ENCODE peak calls at places on chromosomes 2 and 18, in eight cellular contexts. K is OCI-LY7; C is CD4-positive, alpha-beta T cell; S is left lung; Z is lung; Q is breast epithelium; V is thyroid gland; X is pancreas. T is an unnamed sample.

GRCh38 chr2:8827729-8828128 is 9.7 kb downstream of the KIDINS220 start:
- DNase-seq in K (no peak), C (no peak), S (no peak), Z (no peak), Q (no peak), V (no peak), X (no peak), T (no peak)

GRCh38 chr2:183248866-183249567 is 124.8 kb downstream of the NUP35 start:
- DNase-seq in K (peak), C (no peak), S (no peak), Z (no peak), Q (no peak), V (no peak), X (no peak), T (no peak)

GRCh38 chr2:68767031-68767961 is 32.7 kb downstream of the ARHGAP25 start:
- DNase-seq in K (peak), C (peak), S (no peak), Z (no peak), Q (no peak), V (peak), X (no peak), T (no peak)

GRCh38 chr2:165957030-165957675 is 3.6 kb upstream of the TTC21B start:
- DNase-seq in K (no peak), C (no peak), S (peak), Z (no peak), Q (no peak), V (peak), X (no peak), T (no peak)

GRCh38 chr2:127609031-127609751 is 36.8 kb upstream of the GPR17 start:
- DNase-seq in K (no peak), C (no peak), S (no peak), Z (no peak), Q (no peak), V (no peak), X (no peak), T (no peak)

GRCh38 chr18:24019641-24020331 is 5.2 kb downstream of the TTC39C start:
- DNase-seq in K (peak), C (no peak), S (no peak), Z (no peak), Q (no peak), V (no peak), X (no peak), T (no peak)

GRCh38 chr2:136117391-136117841 is 533 bp downstream of the CXCR4 start:
- DNase-seq in K (peak), C (peak), S (peak), Z (peak), Q (no peak), V (peak), X (no peak), T (peak)

GRCh38 chr2:89767581-89768435 is 1076.3 kb downstream of the RPIA start:
- DNase-seq in K (no peak), C (no peak), S (peak), Z (no peak), Q (peak), V (no peak), X (no peak), T (no peak)

GRCh38 chr2:191358325-191359025 is 113.3 kb downstream of the MYO1B start:
- DNase-seq in K (no peak), C (no peak), S (no peak), Z (no peak), Q (no peak), V (peak), X (peak), T (no peak)

GRCh38 chr2:64114063-64114911 is 29.9 kb downstream of the PELI1 start:
- DNase-seq in K (no peak), C (no peak), S (no peak), Z (no peak), Q (no peak), V (no peak), X (peak), T (no peak)

GRCh38 chr18:3177902-3178687 is 41.7 kb downstream of the MYOM1 start:
- DNase-seq in K (peak), C (no peak), S (no peak), Z (peak), Q (no peak), V (no peak), X (no peak), T (no peak)

GRCh38 chr2:175218551-175218950 is 37.0 kb upstream of the ATP5MC3 start:
- DNase-seq in K (no peak), C (no peak), S (no peak), Z (no peak), Q (no peak), V (no peak), X (no peak), T (no peak)

GRCh38 chr2:32250290-32250689 is 14.4 kb downstream of the NLRC4 start:
- DNase-seq in K (no peak), C (no peak), S (no peak), Z (no peak), Q (no peak), V (no peak), X (no peak), T (no peak)

GRCh38 chr2:100245681-100246080 is 76.6 kb downstream of the LONRF2 start:
- DNase-seq in K (no peak), C (no peak), S (no peak), Z (no peak), Q (no peak), V (no peak), X (no peak), T (no peak)

GRCh38 chr2:145360129-145360780 is 840.3 kb upstream of the ZEB2 start:
- DNase-seq in K (no peak), C (no peak), S (no peak), Z (no peak), Q (no peak), V (no peak), X (no peak), T (no peak)

GRCh38 chr2:81658227-81658626 is 1353.7 kb upstream of the LRRTM1 start:
- DNase-seq in K (no peak), C (no peak), S (no peak), Z (no peak), Q (no peak), V (no peak), X (no peak), T (peak)

GRCh38 chr2:133424876-133425275 is 143.4 kb downstream of the NCKAP5 start:
- DNase-seq in K (no peak), C (no peak), S (no peak), Z (no peak), Q (no peak), V (no peak), X (peak), T (no peak)

GRCh38 chr2:9326975-9327374 is 96.4 kb downstream of the ITGB1BP1 start:
- DNase-seq in K (no peak), C (no peak), S (no peak), Z (no peak), Q (no peak), V (no peak), X (no peak), T (no peak)

GRCh38 chr2:26579025-26579722 is 62.0 kb downstream of the CIB4 start:
- DNase-seq in K (no peak), C (no peak), S (peak), Z (no peak), Q (no peak), V (no peak), X (no peak), T (no peak)

GRCh38 chr2:58866040-58866439 is 624.9 kb upstream of the FANCL start:
- DNase-seq in K (no peak), C (no peak), S (no peak), Z (no peak), Q (no peak), V (no peak), X (no peak), T (no peak)

GRCh38 chr2:163157411-163157810 is 318.8 kb upstream of the KCNH7 start:
- DNase-seq in K (no peak), C (no peak), S (no peak), Z (no peak), Q (no peak), V (no peak), X (no peak), T (no peak)
- H3K27ac ChIP-seq in K (no peak), C (no peak), S (no peak), Z (no peak), Q (no peak), V (no peak), X (no peak), T (no peak)

GRCh38 chr2:43824512-43824911 is 14.1 kb downstream of the ABCG5 start:
- DNase-seq in K (no peak), C (no peak), S (no peak), Z (no peak), Q (no peak), V (no peak), X (no peak), T (no peak)
- H3K27ac ChIP-seq in K (no peak), C (no peak), S (no peak), Z (no peak), Q (no peak), V (no peak), X (no peak), T (no peak)

DNA sequence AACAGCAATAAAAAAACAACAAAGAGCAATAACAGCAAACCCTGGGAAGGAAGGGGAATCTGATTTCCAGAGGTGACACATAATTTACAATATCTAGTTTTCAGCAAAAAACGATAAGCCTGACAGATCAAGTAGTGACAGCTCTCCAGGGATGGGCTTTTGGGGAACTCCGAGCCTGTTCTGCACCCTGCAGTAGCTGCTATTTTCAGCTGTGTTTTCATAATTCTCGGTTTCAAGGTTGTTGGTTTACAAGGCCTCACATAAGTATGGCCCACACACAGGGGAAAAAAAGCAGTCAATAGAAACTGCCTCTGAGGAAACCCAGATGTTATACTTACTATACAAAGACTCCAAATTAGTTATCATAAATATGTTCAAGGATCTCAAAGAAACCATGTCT is 67.7 kb upstream of the CTLA4 start:
- DNase-seq in K (peak), C (no peak), S (no peak), Z (no peak), Q (no peak), V (no peak), X (no peak), T (no peak)
- H3K27ac ChIP-seq in K (no peak), C (no peak), S (no peak), Z (no peak), Q (no peak), V (no peak), X (no peak), T (no peak)

GRCh38 chr2:98769784-98770183 is 38.9 kb upstream of the MGAT4A start:
- DNase-seq in K (no peak), C (no peak), S (no peak), Z (no peak), Q (peak), V (no peak), X (no peak), T (no peak)
- H3K27ac ChIP-seq in K (no peak), C (peak), S (no peak), Z (no peak), Q (peak), V (no peak), X (no peak), T (no peak)

GRCh38 chr2:203164311-203164935 is 74.4 kb upstream of the CYP20A1 start:
- DNase-seq in K (no peak), C (no peak), S (no peak), Z (no peak), Q (no peak), V (no peak), X (no peak), T (no peak)
- H3K27ac ChIP-seq in K (no peak), C (no peak), S (no peak), Z (no peak), Q (no peak), V (no peak), X (no peak), T (no peak)

GRCh38 chr2:15560988-15561573 is at the start of gene NBAS:
- DNase-seq in K (peak), C (peak), S (peak), Z (peak), Q (peak), V (peak), X (peak), T (peak)
- H3K27ac ChIP-seq in K (no peak), C (peak), S (peak), Z (peak), Q (peak), V (peak), X (peak), T (peak)

DNA sequence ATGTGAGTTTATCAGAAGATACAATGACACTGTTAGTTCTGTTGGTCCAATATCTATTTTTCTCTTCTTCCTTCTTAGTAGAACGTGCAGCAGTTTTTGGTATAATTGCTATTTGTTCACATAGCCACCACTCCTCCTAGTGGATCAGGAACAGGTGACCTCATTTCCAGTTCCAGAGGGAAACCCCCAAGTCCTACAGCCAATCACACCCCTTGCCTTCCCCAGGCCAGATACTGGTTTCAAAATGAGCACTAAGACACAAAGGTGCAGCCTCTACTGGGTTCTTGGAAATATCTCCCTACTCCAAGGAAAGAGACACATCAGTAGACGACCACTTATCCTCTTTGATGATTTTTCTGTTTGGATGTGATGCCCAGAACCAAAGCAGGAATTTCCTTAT is 103.2 kb downstream of the TCF4 start:
- DNase-seq in K (no peak), C (no peak), S (no peak), Z (no peak), Q (no peak), V (no peak), X (no peak), T (no peak)
- H3K27ac ChIP-seq in K (no peak), C (no peak), S (no peak), Z (peak), Q (no peak), V (no peak), X (no peak), T (no peak)

T was measured in caudate nucleus.